ENCODE peak calls at places on chromosome 2, in nine cellular contexts. One of them, this sample, is unnamed.

GRCh38 chr2:27249077-27249890 is 13.6 kb downstream of the SLC30A3 start:
- DNase-seq in OCI-LY7: peak; percentile 21
- DNase-seq in heart right ventricle: no peak
- DNase-seq in A549: no peak
- DNase-seq in A673: no peak
- DNase-seq in heart left ventricle: no peak
- DNase-seq in CD8-positive, alpha-beta T cell: no peak
- DNase-seq in thyroid gland: no peak
- DNase-seq in astrocyte: peak; percentile 15
- DNase-seq in this sample: no peak

GRCh38 chr2:239327536-239328305 is 73.1 kb downstream of the HDAC4 start:
- DNase-seq in A549: no peak
- DNase-seq in OCI-LY7: no peak
- DNase-seq in astrocyte: no peak
- DNase-seq in heart right ventricle: peak; percentile 16
- DNase-seq in A673: no peak
- DNase-seq in CD8-positive, alpha-beta T cell: no peak
- DNase-seq in thyroid gland: no peak
- DNase-seq in heart left ventricle: no peak
- DNase-seq in this sample: no peak

GRCh38 chr2:46414701-46415100 is 64.7 kb upstream of the TMEM247 start:
- DNase-seq in astrocyte: no peak
- DNase-seq in CD8-positive, alpha-beta T cell: no peak
- DNase-seq in heart right ventricle: no peak
- DNase-seq in A549: no peak
- DNase-seq in thyroid gland: no peak
- DNase-seq in heart left ventricle: no peak
- DNase-seq in A673: no peak
- DNase-seq in OCI-LY7: no peak
- DNase-seq in this sample: no peak

GRCh38 chr2:212022966-212023365 is 515.6 kb downstream of the ERBB4 start:
- DNase-seq in A673: no peak
- DNase-seq in A549: no peak
- DNase-seq in heart left ventricle: no peak
- DNase-seq in astrocyte: peak; percentile 9
- DNase-seq in thyroid gland: no peak
- DNase-seq in OCI-LY7: no peak
- DNase-seq in CD8-positive, alpha-beta T cell: no peak
- DNase-seq in heart right ventricle: no peak
- DNase-seq in this sample: no peak

GRCh38 chr2:224069172-224069571 is 30.1 kb upstream of the SERPINE2 start:
- DNase-seq in thyroid gland: no peak
- DNase-seq in CD8-positive, alpha-beta T cell: no peak
- DNase-seq in OCI-LY7: no peak
- DNase-seq in A549: no peak
- DNase-seq in heart right ventricle: peak; percentile 51
- DNase-seq in heart left ventricle: peak; percentile 38
- DNase-seq in astrocyte: peak; percentile 33
- DNase-seq in A673: no peak
- DNase-seq in this sample: no peak

GRCh38 chr2:178761759-178762371 is 45.4 kb downstream of the TTN start:
- DNase-seq in A673: peak; percentile 52
- DNase-seq in A549: peak; percentile 6
- DNase-seq in CD8-positive, alpha-beta T cell: no peak
- DNase-seq in heart right ventricle: no peak
- DNase-seq in OCI-LY7: peak; percentile 67
- DNase-seq in heart left ventricle: no peak
- DNase-seq in astrocyte: peak; percentile 12
- DNase-seq in thyroid gland: peak; percentile 3
- DNase-seq in this sample: no peak

GRCh38 chr2:159456500-159457426 is 159.6 kb downstream of the BAZ2B start:
- DNase-seq in A549: no peak
- DNase-seq in A673: no peak
- DNase-seq in heart left ventricle: no peak
- DNase-seq in CD8-positive, alpha-beta T cell: no peak
- DNase-seq in thyroid gland: no peak
- DNase-seq in astrocyte: peak; percentile 55
- DNase-seq in heart right ventricle: no peak
- DNase-seq in OCI-LY7: no peak
- DNase-seq in this sample: no peak

GRCh38 chr2:24434576-24434975 is 56.5 kb upstream of the NCOA1 start:
- DNase-seq in heart right ventricle: no peak
- DNase-seq in CD8-positive, alpha-beta T cell: no peak
- DNase-seq in astrocyte: no peak
- DNase-seq in OCI-LY7: no peak
- DNase-seq in heart left ventricle: peak; percentile 27
- DNase-seq in A549: no peak
- DNase-seq in thyroid gland: no peak
- DNase-seq in A673: no peak
- DNase-seq in this sample: no peak

DNA sequence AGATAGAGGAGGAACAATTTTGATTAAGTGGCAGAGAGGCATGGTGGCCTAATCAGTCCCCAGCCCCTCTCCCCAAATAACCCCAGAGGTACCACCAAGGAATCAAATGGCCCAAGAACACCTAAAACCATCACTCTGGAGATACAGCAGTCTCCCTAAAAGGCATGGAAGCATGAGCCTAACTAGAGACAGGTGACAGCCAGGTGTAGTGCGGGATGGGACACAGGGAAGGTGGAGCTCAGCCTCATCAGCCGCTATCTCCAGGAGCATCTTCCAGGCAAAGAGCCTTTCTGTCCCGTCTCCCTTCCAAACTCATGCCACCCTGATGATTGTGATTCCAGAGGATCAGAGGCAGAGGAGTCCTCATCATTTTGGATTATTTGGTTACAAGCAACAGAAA is 144.7 kb downstream of the COPS8 start:
- DNase-seq in astrocyte: no peak
- DNase-seq in heart right ventricle: no peak
- DNase-seq in A549: no peak
- DNase-seq in A673: no peak
- DNase-seq in heart left ventricle: no peak
- DNase-seq in thyroid gland: no peak
- DNase-seq in OCI-LY7: no peak
- DNase-seq in CD8-positive, alpha-beta T cell: no peak
- DNase-seq in this sample: no peak
- H3K4me1 ChIP-seq in astrocyte: peaks cover 27% of the 10 kb centered on the region
- H3K4me1 ChIP-seq in heart right ventricle: peaks cover 15% of the 10 kb centered on the region
- H3K4me1 ChIP-seq in A549: peaks cover 24% of the 10 kb centered on the region
- H3K4me1 ChIP-seq in A673: no peaks in the 10 kb centered on the region
- H3K4me1 ChIP-seq in heart left ventricle: peaks cover 17% of the 10 kb centered on the region
- H3K4me1 ChIP-seq in thyroid gland: peaks cover 10% of the 10 kb centered on the region
- H3K4me1 ChIP-seq in OCI-LY7: no peaks in the 10 kb centered on the region
- H3K4me1 ChIP-seq in CD8-positive, alpha-beta T cell: no peaks in the 10 kb centered on the region
- H3K4me1 ChIP-seq in this sample: peaks cover 2% of the 10 kb centered on the region

GRCh38 chr2:229300371-229300770 is 29.3 kb upstream of the PID1 start:
- DNase-seq in astrocyte: no peak
- DNase-seq in thyroid gland: no peak
- DNase-seq in CD8-positive, alpha-beta T cell: no peak
- DNase-seq in A673: no peak
- DNase-seq in heart left ventricle: no peak
- DNase-seq in A549: no peak
- DNase-seq in OCI-LY7: no peak
- DNase-seq in heart right ventricle: no peak
- DNase-seq in this sample: no peak

GRCh38 chr2:229296561-229296960 is 25.5 kb upstream of the PID1 start:
- DNase-seq in thyroid gland: no peak
- DNase-seq in CD8-positive, alpha-beta T cell: no peak
- DNase-seq in heart right ventricle: no peak
- DNase-seq in astrocyte: no peak
- DNase-seq in A549: no peak
- DNase-seq in heart left ventricle: no peak
- DNase-seq in OCI-LY7: no peak
- DNase-seq in A673: no peak
- DNase-seq in this sample: no peak

GRCh38 chr2:229300814-229301213 is 29.7 kb upstream of the PID1 start:
- DNase-seq in heart right ventricle: no peak
- DNase-seq in astrocyte: peak; percentile 36
- DNase-seq in CD8-positive, alpha-beta T cell: no peak
- DNase-seq in A673: no peak
- DNase-seq in heart left ventricle: no peak
- DNase-seq in A549: no peak
- DNase-seq in OCI-LY7: no peak
- DNase-seq in thyroid gland: no peak
- DNase-seq in this sample: no peak

GRCh38 chr2:229296016-229296415 is 24.9 kb upstream of the PID1 start:
- DNase-seq in thyroid gland: no peak
- DNase-seq in A549: no peak
- DNase-seq in A673: no peak
- DNase-seq in heart left ventricle: no peak
- DNase-seq in OCI-LY7: no peak
- DNase-seq in heart right ventricle: no peak
- DNase-seq in astrocyte: no peak
- DNase-seq in CD8-positive, alpha-beta T cell: no peak
- DNase-seq in this sample: no peak

DNA sequence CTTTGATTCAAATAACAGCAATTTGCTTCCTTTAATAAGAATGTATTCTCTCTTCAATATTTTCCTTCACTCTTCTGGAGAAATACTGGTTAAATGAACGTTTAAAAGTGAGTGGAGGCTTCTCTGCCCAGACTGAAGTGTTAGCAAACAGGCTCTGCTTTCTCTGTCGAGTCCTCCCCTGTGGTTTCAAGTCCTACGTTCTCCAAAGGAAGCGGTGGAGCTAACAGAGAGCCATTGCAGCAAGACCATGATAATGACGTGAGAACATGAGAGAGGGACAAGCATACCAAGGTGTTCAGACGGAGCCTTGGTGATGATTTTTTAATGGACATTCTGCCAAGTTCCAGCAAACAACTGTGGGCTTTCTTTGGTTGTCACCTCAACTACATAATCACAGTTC is 26.2 kb upstream of the PID1 start:
- DNase-seq in heart left ventricle: no peak
- DNase-seq in OCI-LY7: no peak
- DNase-seq in heart right ventricle: peak; percentile 15
- DNase-seq in astrocyte: no peak
- DNase-seq in A673: no peak
- DNase-seq in CD8-positive, alpha-beta T cell: no peak
- DNase-seq in A549: no peak
- DNase-seq in thyroid gland: no peak
- DNase-seq in this sample: peak; percentile 36
- H3K4me3 ChIP-seq in heart left ventricle: no peak overlapping the region
- H3K4me3 ChIP-seq in OCI-LY7: no peak overlapping the region
- H3K4me3 ChIP-seq in heart right ventricle: no peak overlapping the region
- H3K4me3 ChIP-seq in astrocyte: no peak overlapping the region
- H3K4me3 ChIP-seq in A673: no peak overlapping the region
- H3K4me3 ChIP-seq in CD8-positive, alpha-beta T cell: no peak overlapping the region
- H3K4me3 ChIP-seq in A549: no peak overlapping the region
- H3K4me3 ChIP-seq in thyroid gland: no peak overlapping the region
- H3K4me3 ChIP-seq in this sample: no peak overlapping the region

GRCh38 chr2:145007673-145008263 is 487.8 kb upstream of the ZEB2 start:
- DNase-seq in A549: peak; percentile 31
- DNase-seq in heart left ventricle: peak; percentile 10
- DNase-seq in A673: no peak
- DNase-seq in OCI-LY7: no peak
- DNase-seq in thyroid gland: peak; percentile 9
- DNase-seq in CD8-positive, alpha-beta T cell: no peak
- DNase-seq in heart right ventricle: peak; percentile 23
- DNase-seq in astrocyte: peak; percentile 75
- DNase-seq in this sample: peak; percentile 30

GRCh38 chr2:145002624-145003023 is 482.7 kb upstream of the ZEB2 start:
- DNase-seq in astrocyte: no peak
- DNase-seq in A549: no peak
- DNase-seq in OCI-LY7: no peak
- DNase-seq in heart right ventricle: no peak
- DNase-seq in A673: no peak
- DNase-seq in CD8-positive, alpha-beta T cell: no peak
- DNase-seq in thyroid gland: no peak
- DNase-seq in heart left ventricle: no peak
- DNase-seq in this sample: no peak

GRCh38 chr2:145010635-145011034 is 490.7 kb upstream of the ZEB2 start:
- DNase-seq in CD8-positive, alpha-beta T cell: no peak
- DNase-seq in heart right ventricle: no peak
- DNase-seq in astrocyte: no peak
- DNase-seq in heart left ventricle: no peak
- DNase-seq in A673: no peak
- DNase-seq in thyroid gland: no peak
- DNase-seq in OCI-LY7: peak; percentile 4
- DNase-seq in A549: no peak
- DNase-seq in this sample: no peak

GRCh38 chr2:145012214-145012670 is 492.3 kb upstream of the ZEB2 start:
- DNase-seq in heart right ventricle: no peak
- DNase-seq in A549: no peak
- DNase-seq in astrocyte: no peak
- DNase-seq in A673: no peak
- DNase-seq in heart left ventricle: no peak
- DNase-seq in CD8-positive, alpha-beta T cell: no peak
- DNase-seq in thyroid gland: no peak
- DNase-seq in OCI-LY7: no peak
- DNase-seq in this sample: no peak

DNA sequence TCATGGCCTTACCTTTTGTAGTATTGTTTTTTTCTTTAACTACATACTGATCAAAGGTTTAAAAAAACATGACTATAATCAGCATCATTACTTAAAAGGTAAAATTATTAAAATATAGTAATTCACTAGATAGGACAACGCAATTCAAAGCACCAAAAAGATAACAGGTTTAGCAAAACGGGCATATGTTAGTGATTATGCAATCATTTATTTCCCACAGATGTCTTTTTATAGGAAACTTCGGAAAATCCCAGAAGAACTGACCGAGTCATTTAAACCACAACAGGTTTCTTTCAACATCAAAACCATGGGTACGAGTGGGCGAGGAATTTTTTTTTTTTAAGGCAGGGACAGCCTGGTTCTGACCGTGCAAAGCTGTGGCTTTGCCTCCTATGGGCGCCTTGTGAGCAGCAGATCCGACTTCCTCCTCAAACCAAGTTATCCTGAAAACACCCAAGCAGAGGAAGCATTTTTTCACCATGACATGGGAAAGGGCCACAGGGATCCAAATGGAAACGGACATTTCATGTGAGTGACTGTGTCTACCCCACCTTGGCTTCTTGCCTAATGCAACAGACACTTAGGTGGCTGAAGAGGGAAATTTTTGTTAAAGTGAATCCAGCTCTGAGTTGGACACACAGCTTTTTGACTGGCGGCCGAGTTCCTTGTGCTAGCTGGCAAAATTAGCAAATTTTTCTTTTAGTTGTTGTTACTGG is 487.2 kb upstream of the ZEB2 start:
- DNase-seq in OCI-LY7: no peak
- DNase-seq in CD8-positive, alpha-beta T cell: no peak
- DNase-seq in astrocyte: peak; percentile 99
- DNase-seq in A673: no peak
- DNase-seq in heart left ventricle: peak; percentile 65
- DNase-seq in A549: peak; percentile 22
- DNase-seq in thyroid gland: peak; percentile 17
- DNase-seq in heart right ventricle: peak; percentile 66
- DNase-seq in this sample: peak; percentile 34
- TF ChIP-seq CTCF in OCI-LY7: no peak
- TF ChIP-seq CTCF in CD8-positive, alpha-beta T cell: no peak
- TF ChIP-seq CTCF in astrocyte: no peak
- TF ChIP-seq CTCF in A673: no peak
- TF ChIP-seq CTCF in heart left ventricle: no peak
- TF ChIP-seq CTCF in A549: no peak
- TF ChIP-seq CTCF in thyroid gland: no peak
- TF ChIP-seq CTCF in heart right ventricle: no peak
- TF ChIP-seq CTCF in this sample: no peak

DNA sequence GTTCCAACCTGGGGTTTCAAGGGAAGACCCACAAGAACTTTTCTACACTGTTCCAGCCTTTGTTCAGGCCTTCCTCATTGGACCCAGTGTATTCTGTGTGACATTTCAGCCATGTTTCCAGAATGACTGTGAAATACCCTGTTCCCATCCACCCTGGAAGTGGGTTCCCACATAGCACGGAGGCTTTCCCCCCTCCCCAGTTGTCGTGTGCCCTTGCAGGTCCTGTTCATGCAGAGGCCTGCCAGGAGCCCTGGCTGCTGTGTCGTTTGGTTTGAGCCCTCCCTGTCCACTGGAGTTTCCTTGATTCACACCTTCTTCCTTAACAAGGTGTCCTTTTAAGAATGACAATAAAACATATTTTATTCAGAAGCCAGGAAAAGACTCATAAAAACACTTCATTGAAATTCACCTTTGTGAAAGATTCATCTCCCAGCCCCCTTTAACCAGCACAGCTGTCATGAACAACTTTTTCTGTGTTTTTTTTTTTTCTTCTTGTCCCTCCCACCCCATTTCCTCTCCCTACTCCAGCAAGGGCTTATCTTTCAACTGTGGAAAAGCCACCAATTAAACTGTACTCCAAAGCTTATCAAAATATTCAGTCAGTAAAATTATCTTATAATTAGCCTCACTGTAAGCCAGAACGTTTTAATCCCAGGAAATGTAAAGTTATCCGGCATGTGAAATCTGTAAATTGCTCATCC is 106.4 kb downstream of the ACOXL start:
- DNase-seq in thyroid gland: no peak
- DNase-seq in OCI-LY7: no peak
- DNase-seq in heart left ventricle: no peak
- DNase-seq in astrocyte: no peak
- DNase-seq in A673: no peak
- DNase-seq in heart right ventricle: no peak
- DNase-seq in CD8-positive, alpha-beta T cell: no peak
- DNase-seq in A549: no peak
- DNase-seq in this sample: no peak
- H3K4me1 ChIP-seq in thyroid gland: no peaks in the 10 kb centered on the region
- H3K4me1 ChIP-seq in OCI-LY7: peaks cover 11% of the 10 kb centered on the region
- H3K4me1 ChIP-seq in heart left ventricle: no peaks in the 10 kb centered on the region
- H3K4me1 ChIP-seq in astrocyte: no peaks in the 10 kb centered on the region
- H3K4me1 ChIP-seq in A673: peaks cover 11% of the 10 kb centered on the region
- H3K4me1 ChIP-seq in heart right ventricle: no peaks in the 10 kb centered on the region
- H3K4me1 ChIP-seq in CD8-positive, alpha-beta T cell: peaks cover 8% of the 10 kb centered on the region
- H3K4me1 ChIP-seq in A549: no peaks in the 10 kb centered on the region
- H3K4me1 ChIP-seq in this sample: no peaks in the 10 kb centered on the region

This sample was measured in lung.